ENCODE peak calls at places on chromosomes 7 and 10, in seven cellular contexts. Q is HCT116, O is K562, A is SK-N-SH, C is HepG2, U is GM12878, P is H1. F is an unnamed sample.

GRCh38 chr10:18438356-18439126 is 212.8 kb downstream of the NSUN6 start:
- DNase-seq in Q (no peak), O (no peak), A (no peak), C (no peak), U (no peak), P (no peak), F (no peak)

GRCh38 chr7:128909605-128910568 is 622 bp downstream of the KCP start:
- DNase-seq in Q (no peak), O (no peak), A (peak; percentile 70), C (no peak), U (no peak), P (no peak), F (no peak)

GRCh38 chr10:131701131-131701947 is 199.5 kb upstream of the PPP2R2D start:
- DNase-seq in Q (no peak), O (no peak), A (peak; percentile 11), C (no peak), U (no peak), P (no peak), F (no peak)

GRCh38 chr10:35336921-35337741 is 822 bp downstream of the CCNY start:
- DNase-seq in Q (no peak), O (peak; percentile 64), A (peak; percentile 82), C (peak; percentile 16), U (no peak), P (no peak), F (peak; percentile 48)

GRCh38 chr10:89476150-89476549 is 59.2 kb downstream of the SLC16A12 start:
- DNase-seq in Q (no peak), O (no peak), A (no peak), C (no peak), U (no peak), P (no peak), F (no peak)

GRCh38 chr10:58444336-58444735 is 59.1 kb downstream of the TFAM start:
- DNase-seq in Q (no peak), O (no peak), A (no peak), C (no peak), U (no peak), P (no peak), F (no peak)

GRCh38 chr7:4241791-4242190 is 440.3 kb upstream of the FOXK1 start:
- DNase-seq in Q (peak; percentile 4), O (no peak), A (peak; percentile 58), C (no peak), U (no peak), P (no peak), F (no peak)

GRCh38 chr10:43138757-43139241 is 554 bp downstream of the CSGALNACT2 start:
- DNase-seq in Q (no peak), O (peak; percentile 66), A (peak; percentile 67), C (no peak), U (no peak), P (no peak), F (peak; percentile 38)

GRCh38 chr10:80201592-80202256 is 3.6 kb downstream of the ANXA11 start:
- DNase-seq in Q (no peak), O (peak; percentile 71), A (no peak), C (no peak), U (no peak), P (no peak), F (no peak)

GRCh38 chr7:1592299-1592842 is 22.5 kb upstream of the PSMG3 start:
- DNase-seq in Q (no peak), O (no peak), A (peak; percentile 37), C (no peak), U (no peak), P (no peak), F (no peak)

DNA sequence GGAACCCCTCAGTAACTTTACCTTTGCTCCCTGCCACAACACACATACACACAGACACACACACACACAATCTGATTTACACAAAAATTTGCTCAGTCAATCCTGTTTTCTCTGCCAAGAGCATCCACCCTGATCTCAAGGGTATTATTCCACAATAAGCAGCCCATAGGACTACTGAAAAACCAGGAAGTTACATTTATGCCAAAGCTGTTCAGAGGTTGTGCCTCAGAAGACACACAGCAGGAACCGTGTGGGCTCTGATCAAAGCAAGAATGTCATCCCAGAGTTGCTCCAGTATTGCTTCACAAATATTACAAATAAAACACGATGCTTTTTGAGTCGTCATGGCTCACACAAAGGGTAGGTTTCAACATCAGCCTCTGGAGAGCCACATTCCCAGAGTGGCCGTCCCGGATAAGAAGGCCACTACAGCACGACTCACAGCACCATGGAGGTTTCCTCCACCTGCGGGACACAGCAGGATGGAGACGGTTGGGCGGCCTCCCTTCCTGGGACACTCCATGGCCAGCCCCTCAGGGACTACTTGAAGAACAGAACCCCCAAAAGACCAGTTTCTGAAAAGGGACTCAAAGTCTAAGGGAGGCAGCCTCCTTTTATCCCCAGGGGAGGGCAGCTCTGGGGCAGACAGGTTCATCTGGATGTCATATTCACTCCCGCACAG is 1.6 kb downstream of the AIFM2 start:
- DNase-seq in Q (no peak), O (no peak), A (no peak), C (peak; percentile 90), U (no peak), P (no peak), F (no peak)
- TF ChIP-seq JUND in Q (no peak), O (no peak), A (no peak), C (no peak), U (no peak), P (no peak), F (no peak)

GRCh38 chr10:64368298-64368697 is 847.1 kb downstream of the REEP3 start:
- DNase-seq in Q (no peak), O (no peak), A (no peak), C (peak; percentile 1), U (no peak), P (no peak), F (no peak)
- TF ChIP-seq JUND in Q (no peak), O (no peak), A (no peak), C (no peak), U (no peak), P (no peak), F (no peak)

DNA sequence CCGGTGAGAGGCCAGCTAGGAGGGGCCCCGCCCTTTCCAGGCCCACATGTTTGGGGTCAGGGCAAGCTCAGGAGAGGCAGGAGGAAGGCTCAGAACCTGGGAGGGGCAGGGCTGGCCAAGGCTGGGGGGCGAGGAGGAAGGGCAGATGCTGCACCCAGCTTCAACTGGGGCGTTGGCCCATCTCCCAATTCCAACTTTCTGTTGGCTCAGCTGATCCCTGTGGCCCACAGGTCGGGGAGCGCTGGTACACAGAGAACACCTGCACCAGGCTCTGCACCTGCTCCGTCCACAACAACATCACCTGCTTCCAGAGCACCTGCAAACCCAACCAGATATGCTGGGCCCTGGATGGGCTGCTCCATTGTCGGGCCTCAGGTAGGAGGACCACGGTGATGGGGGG is 40.1 kb downstream of the ZAN start:
- DNase-seq in Q (no peak), O (no peak), A (no peak), C (no peak), U (no peak), P (no peak), F (no peak)
- TF ChIP-seq JUND in Q (no peak), O (no peak), A (no peak), C (no peak), U (no peak), P (no peak), F (no peak)

DNA sequence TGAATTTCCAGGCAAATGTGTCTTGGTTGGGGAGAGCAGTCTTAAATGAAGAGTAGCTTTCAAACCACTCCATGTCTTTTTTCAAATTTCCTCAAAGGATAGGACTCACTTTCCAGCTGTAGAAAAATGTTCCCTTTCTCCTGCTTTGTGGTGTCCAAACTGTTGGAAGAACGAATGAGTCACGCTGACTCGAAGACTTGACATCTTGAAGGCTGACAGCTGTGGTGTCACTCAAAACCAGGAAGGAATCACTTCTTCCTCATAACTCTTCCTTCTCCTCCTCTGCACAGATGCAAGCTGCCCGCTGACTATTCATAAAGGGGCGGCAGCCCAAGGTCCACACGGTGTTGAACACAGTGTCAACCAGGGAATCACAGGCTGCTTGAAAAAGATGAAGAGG is 19.2 kb downstream of the PLA2G12B start:
- DNase-seq in Q (peak; percentile 10), O (peak; percentile 34), A (no peak), C (no peak), U (no peak), P (no peak), F (no peak)
- TF ChIP-seq JUND in Q (peak; percentile 18), O (peak; percentile 81), A (no peak), C (no peak), U (no peak), P (no peak), F (no peak)

GRCh38 chr7:84218681-84219080 is 24.1 kb upstream of the SEMA3A start:
- DNase-seq in Q (no peak), O (no peak), A (no peak), C (no peak), U (no peak), P (no peak), F (no peak)
- TF ChIP-seq JUND in Q (no peak), O (no peak), A (no peak), C (no peak), U (no peak), P (no peak), F (no peak)

GRCh38 chr10:123995461-123996131 is 97.8 kb downstream of the CHST15 start:
- DNase-seq in Q (peak; percentile 67), O (no peak), A (peak; percentile 74), C (peak; percentile 49), U (no peak), P (peak; percentile 72), F (peak; percentile 74)
- TF ChIP-seq JUND in Q (no peak), O (no peak), A (no peak), C (no peak), U (no peak), P (peak; percentile 4), F (no peak)